ENCODE peak calls at places on chromosomes 13 and 19, in ten cellular contexts. N, D, T, I, Z, P, Y, B, W and S are unnamed samples.

GRCh38 chr19:39438270-39438934 is 2.7 kb upstream of the RPS16 start:
- DNase-seq in I (no peak), T (no peak), P (peak), W (no peak), B (no peak), N (no peak), Z (no peak), Y (peak), D (no peak), S (no peak)

GRCh38 chr19:35742121-35742724 is at the start of gene IGFLR1:
- DNase-seq in Y (peak), I (no peak), N (peak), T (peak), Z (no peak), B (no peak), D (no peak), W (no peak), P (no peak), S (no peak)

GRCh38 chr13:65336916-65337315 is 1893.2 kb downstream of the PCDH9 start:
- DNase-seq in N (no peak), T (no peak), Z (no peak), I (no peak), W (no peak), Y (no peak), D (no peak), P (no peak), B (no peak), S (no peak)

GRCh38 chr13:48066310-48066989 is 28.5 kb downstream of the MED4 start:
- DNase-seq in W (no peak), T (no peak), Y (no peak), N (no peak), I (no peak), D (peak), Z (peak), B (no peak), P (peak), S (no peak)

GRCh38 chr13:93794197-93794885 is 567.7 kb downstream of the GPC6 start:
- DNase-seq in D (no peak), W (no peak), Y (no peak), Z (no peak), I (no peak), T (no peak), N (no peak), B (no peak), P (no peak), S (no peak)

GRCh38 chr13:21639604-21640003 is 31.3 kb upstream of the FGF9 start:
- DNase-seq in W (no peak), Z (no peak), D (no peak), P (no peak), Y (no peak), B (no peak), I (no peak), N (no peak), T (no peak), S (no peak)

GRCh38 chr13:48181482-48182145 is 51.4 kb upstream of the ITM2B start:
- DNase-seq in Y (no peak), W (no peak), P (no peak), I (no peak), N (no peak), B (no peak), Z (no peak), D (no peak), T (no peak), S (no peak)

GRCh38 chr19:56333506-56333905 is 18.9 kb upstream of the ZSCAN5A start:
- DNase-seq in I (peak), Z (peak), B (peak), Y (peak), P (peak), D (peak), T (peak), N (peak), W (peak), S (no peak)

GRCh38 chr19:6613711-6614110 is 22.8 kb upstream of the CD70 start:
- DNase-seq in P (no peak), D (no peak), B (no peak), Y (no peak), I (no peak), Z (no peak), W (no peak), N (no peak), T (no peak), S (no peak)

GRCh38 chr19:44635581-44636438 is 7.9 kb upstream of the PVR start:
- DNase-seq in I (no peak), T (no peak), P (no peak), B (no peak), Z (no peak), D (no peak), W (no peak), Y (no peak), N (no peak), S (no peak)

GRCh38 chr19:27746691-27747380 is 1466.1 kb downstream of the UQCRFS1 start:
- DNase-seq in Z (peak), P (no peak), N (peak), Y (no peak), T (peak), I (no peak), D (peak), W (peak), B (peak), S (peak)

GRCh38 chr19:16051254-16052025 is 24.9 kb upstream of the TPM4 start:
- DNase-seq in B (no peak), W (no peak), I (no peak), N (no peak), D (peak), Y (no peak), P (no peak), T (no peak), Z (peak), S (no peak)

GRCh38 chr13:111853146-111853545 is 213.8 kb upstream of the SOX1 start:
- DNase-seq in I (no peak), D (no peak), N (no peak), P (no peak), B (peak), Y (no peak), T (no peak), Z (no peak), W (no peak), S (no peak)

GRCh38 chr19:45876411-45877197 is 9.3 kb downstream of the IRF2BP1 start:
- DNase-seq in T (peak), P (peak), N (peak), D (peak), B (peak), I (peak), Y (peak), W (peak), Z (no peak), S (peak)

GRCh38 chr19:29528350-29528945 is 2.7 kb downstream of the VSTM2B start:
- DNase-seq in Y (no peak), D (peak), I (peak), Z (peak), N (peak), T (no peak), B (peak), P (peak), W (peak), S (peak)

GRCh38 chr13:99360696-99361095 is 53.5 kb upstream of the GPR183 start:
- DNase-seq in I (no peak), B (peak), T (no peak), Z (no peak), D (no peak), W (no peak), N (no peak), P (no peak), Y (no peak), S (no peak)

GRCh38 chr19:13025819-13026477 is 30.7 kb downstream of the NFIX start:
- DNase-seq in B (no peak), P (no peak), T (no peak), I (no peak), W (no peak), D (no peak), Y (no peak), N (no peak), Z (no peak), S (no peak)

GRCh38 chr19:14979498-14980255 is at the start of gene SLC1A6:
- DNase-seq in Z (no peak), W (peak), Y (no peak), D (no peak), I (no peak), T (no peak), B (peak), P (no peak), N (no peak), S (no peak)

GRCh38 chr13:18952225-18953016 is 229.2 kb downstream of the TUBA3C start:
- DNase-seq in P (no peak), N (no peak), B (no peak), D (no peak), T (no peak), I (no peak), Y (no peak), W (no peak), Z (no peak), S (no peak)

GRCh38 chr13:32645854-32646253 is 59.6 kb downstream of the PDS5B start:
- DNase-seq in N (no peak), Y (no peak), P (no peak), T (no peak), I (no peak), D (no peak), B (no peak), W (no peak), Z (no peak), S (no peak)

GRCh38 chr19:55365922-55366321 is 2.9 kb upstream of the GARIN5B start:
- DNase-seq in D (no peak), P (no peak), Y (no peak), Z (no peak), T (no peak), W (no peak), N (no peak), B (no peak), I (no peak), S (no peak)

GRCh38 chr19:14480695-14481069 is 5.5 kb upstream of the PTGER1 start:
- DNase-seq in N (no peak), Z (no peak), T (no peak), I (no peak), W (peak), P (no peak), Y (no peak), B (no peak), D (no peak), S (no peak)

DNA sequence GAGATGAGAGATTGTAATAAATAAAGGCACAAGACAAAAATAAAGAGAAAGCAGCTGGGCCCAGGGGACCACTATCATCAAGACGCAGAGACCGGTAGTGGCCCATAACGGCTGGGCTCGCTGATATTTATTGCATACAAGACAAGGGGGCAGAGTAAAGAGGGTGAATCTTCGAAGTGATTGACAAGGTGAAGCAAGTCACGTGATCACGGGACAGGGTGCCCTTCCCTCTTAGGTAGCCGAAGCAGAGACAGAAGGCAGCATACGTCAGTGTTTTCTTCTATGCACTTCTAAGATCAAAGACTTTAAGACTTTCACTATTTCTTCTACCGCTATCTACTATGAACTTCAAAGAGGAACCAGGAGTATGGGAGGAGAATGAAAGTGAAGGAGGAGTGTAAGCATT is 4.6 kb upstream of the PRKCG start:
- DNase-seq in N (no peak), W (no peak), B (no peak), D (no peak), P (no peak), Z (peak), Y (no peak), T (no peak), I (no peak), S (no peak)
- TF ChIP-seq EP300 in N (no peak), W (no peak), B (no peak), D (no peak), P (no peak), Z (no peak), Y (no peak), T (no peak), I (no peak), S (no peak)

DNA sequence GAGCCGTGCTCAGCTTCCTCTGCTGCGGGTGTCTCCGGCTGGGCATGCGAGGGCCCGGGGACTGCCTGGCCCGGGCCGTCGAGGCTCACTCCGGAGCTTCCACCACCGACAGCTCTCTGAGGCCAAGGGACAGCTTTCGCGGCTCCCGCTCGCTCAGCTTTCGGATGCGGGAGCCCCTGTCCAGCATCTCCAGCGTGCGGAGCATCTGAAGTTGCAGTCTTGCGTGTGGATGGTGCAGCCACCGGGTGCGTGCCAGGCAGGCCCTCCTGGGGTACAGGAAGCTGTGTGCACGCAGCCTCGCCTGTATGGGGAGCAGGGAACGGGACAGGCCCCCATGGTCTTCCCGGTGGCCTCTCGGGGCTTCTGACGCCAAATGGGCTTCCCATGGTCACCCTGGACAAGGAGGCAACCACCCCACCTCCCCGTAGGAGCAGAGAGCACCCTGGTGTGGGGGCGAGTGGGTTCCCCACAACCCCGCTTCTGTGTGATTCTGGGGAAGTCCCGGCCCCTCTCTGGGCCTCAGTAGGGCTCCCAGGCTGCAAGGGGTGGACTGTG is 1.2 kb downstream of the S1PR4 start:
- DNase-seq in N (no peak), P (no peak), T (no peak), Y (no peak), D (no peak), I (no peak), Z (no peak), W (no peak), B (no peak), S (no peak)
- TF ChIP-seq EP300 in N (no peak), P (no peak), T (no peak), Y (no peak), D (no peak), I (no peak), Z (no peak), W (no peak), B (no peak), S (no peak)

GRCh38 chr19:48239582-48240141 is 16.1 kb downstream of the CARD8 start:
- DNase-seq in N (no peak), T (no peak), Y (no peak), W (no peak), D (no peak), B (no peak), P (no peak), I (no peak), Z (no peak), S (no peak)
- TF ChIP-seq EP300 in N (no peak), T (no peak), Y (no peak), W (no peak), D (no peak), B (no peak), P (no peak), I (no peak), Z (no peak), S (no peak)

GRCh38 chr13:45851171-45851889 is at the start of gene SIAH3:
- DNase-seq in P (no peak), D (no peak), N (no peak), B (peak), W (peak), Z (peak), T (no peak), Y (no peak), I (peak), S (no peak)
- TF ChIP-seq EP300 in P (no peak), D (no peak), N (no peak), B (no peak), W (no peak), Z (no peak), T (no peak), Y (no peak), I (no peak), S (no peak)

GRCh38 chr19:5579286-5579685 is 11.5 kb upstream of the TINCR start:
- DNase-seq in T (no peak), P (no peak), Y (no peak), W (no peak), Z (no peak), N (no peak), I (no peak), B (no peak), D (no peak), S (no peak)
- TF ChIP-seq EP300 in T (no peak), P (no peak), Y (no peak), W (no peak), Z (no peak), N (no peak), I (no peak), B (no peak), D (no peak), S (no peak)

GRCh38 chr13:113005076-113005865 is 36.3 kb downstream of the MCF2L start:
- DNase-seq in T (no peak), W (no peak), Z (no peak), I (no peak), B (no peak), Y (no peak), D (no peak), P (no peak), N (no peak), S (no peak)
- TF ChIP-seq EP300 in T (no peak), W (no peak), Z (no peak), I (no peak), B (no peak), Y (no peak), D (no peak), P (no peak), N (no peak), S (no peak)

DNA sequence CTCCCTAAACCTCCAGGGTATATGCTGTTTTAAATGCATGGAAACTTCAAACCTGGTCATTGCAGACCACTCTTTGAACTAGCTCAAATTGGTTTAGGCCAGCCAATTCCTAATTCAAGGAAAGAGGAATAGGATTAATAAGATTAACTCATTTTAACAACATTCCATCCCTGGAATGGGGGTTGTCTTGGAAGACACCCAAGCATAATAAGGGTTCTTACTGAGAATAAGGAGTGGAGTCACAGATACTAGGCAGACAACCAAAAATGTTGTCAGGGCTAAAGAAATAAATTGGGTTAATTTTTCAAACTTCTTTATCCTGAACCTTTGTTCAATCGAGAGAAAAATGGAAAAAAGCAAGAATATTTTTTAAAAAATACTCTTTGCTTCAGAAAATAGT is 186.2 kb downstream of the PCDH9 start:
- DNase-seq in Y (no peak), T (no peak), Z (no peak), N (no peak), P (no peak), D (no peak), I (no peak), W (no peak), B (no peak), S (no peak)
- TF ChIP-seq EP300 in Y (no peak), T (no peak), Z (no peak), N (no peak), P (no peak), D (no peak), I (no peak), W (no peak), B (no peak), S (no peak)